ENCODE peak calls at places on chromosome 6, in six cellular contexts. S, T, H, X, F and O are unnamed samples.

GRCh38 chr6:90681863-90682262 is 95.0 kb upstream of the MAP3K7 start:
- DNase-seq in S (no peak), T (no peak), H (no peak), X (no peak), F (no peak), O (no peak)

GRCh38 chr6:33744895-33745546 is 1.7 kb downstream of the IP6K3 start:
- DNase-seq in S (no peak), T (no peak), H (no peak), X (no peak), F (no peak), O (no peak)

GRCh38 chr6:94813806-94814205 is 763.5 kb upstream of the MANEA start:
- DNase-seq in S (no peak), T (no peak), H (no peak), X (no peak), F (no peak), O (no peak)

GRCh38 chr6:87858440-87858839 is 156.4 kb upstream of the AKIRIN2 start:
- DNase-seq in S (no peak), T (no peak), H (no peak), X (no peak), F (no peak), O (no peak)

GRCh38 chr6:32170294-32170693 is 5.6 kb downstream of the AGPAT1 start:
- DNase-seq in S (no peak), T (no peak), H (no peak), X (no peak), F (no peak), O (no peak)

GRCh38 chr6:155187994-155188706 is 75.7 kb upstream of the CLDN20 start:
- DNase-seq in S (no peak), T (no peak), H (no peak), X (no peak), F (no peak), O (no peak)

GRCh38 chr6:41638801-41639555 is 710 bp downstream of the MDFI start:
- DNase-seq in S (no peak), T (peak), H (no peak), X (peak), F (peak), O (no peak)

GRCh38 chr6:167739721-167740475 is 86.8 kb upstream of the AFDN start:
- DNase-seq in S (no peak), T (no peak), H (no peak), X (no peak), F (no peak), O (no peak)

GRCh38 chr6:140051521-140052455 is 677.3 kb upstream of the CITED2 start:
- DNase-seq in S (peak), T (no peak), H (no peak), X (peak), F (no peak), O (no peak)
- TF ChIP-seq CTCF in S (no peak), T (no peak), H (no peak), X (no peak), F (no peak), O (no peak)

GRCh38 chr6:37382954-37383353 is 29.2 kb downstream of the RNF8 start:
- DNase-seq in S (no peak), T (no peak), H (no peak), X (no peak), F (no peak), O (no peak)

GRCh38 chr6:37376078-37376743 is 22.4 kb downstream of the RNF8 start:
- DNase-seq in S (no peak), T (no peak), H (no peak), X (no peak), F (no peak), O (no peak)

DNA sequence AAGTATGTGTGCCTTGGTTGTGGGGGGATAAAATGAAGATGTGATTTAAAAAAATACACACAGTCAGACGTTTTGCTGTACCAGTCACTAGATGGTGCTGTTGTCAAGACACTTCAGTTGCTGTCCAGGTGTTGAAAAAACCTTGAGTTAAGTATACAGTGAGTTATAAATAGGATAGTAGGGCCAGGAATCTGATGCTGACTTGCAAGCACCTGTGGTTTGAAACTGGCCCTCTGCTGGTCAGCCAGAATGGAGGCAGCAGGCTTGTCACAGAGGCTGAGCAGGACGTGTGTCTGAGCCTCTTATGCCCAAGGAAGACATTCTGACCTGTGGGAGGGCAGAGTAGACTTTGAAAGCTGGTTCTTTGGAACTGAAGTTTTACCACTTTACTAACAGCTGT is 27.8 kb downstream of the RNF8 start:
- DNase-seq in S (peak), T (no peak), H (no peak), X (peak), F (peak), O (peak)
- TF ChIP-seq CTCF in S (peak), T (peak), H (peak), X (peak), F (peak), O (peak)

GRCh38 chr6:137921823-137922222 is 54.8 kb downstream of the TNFAIP3 start:
- DNase-seq in S (no peak), T (no peak), H (no peak), X (no peak), F (no peak), O (no peak)
- TF ChIP-seq CTCF in S (no peak), T (no peak), H (no peak), X (no peak), F (no peak), O (no peak)

GRCh38 chr6:152185158-152185574 is 377.7 kb downstream of the ESR1 start:
- DNase-seq in S (no peak), T (no peak), H (no peak), X (no peak), F (no peak), O (peak)

GRCh38 chr6:152180601-152181000 is 373.1 kb downstream of the ESR1 start:
- DNase-seq in S (no peak), T (no peak), H (no peak), X (no peak), F (no peak), O (no peak)

GRCh38 chr6:152186840-152187239 is 379.4 kb downstream of the ESR1 start:
- DNase-seq in S (no peak), T (no peak), H (no peak), X (no peak), F (no peak), O (no peak)

GRCh38 chr6:152188011-152188410 is 380.5 kb downstream of the ESR1 start:
- DNase-seq in S (no peak), T (no peak), H (no peak), X (no peak), F (no peak), O (no peak)

GRCh38 chr6:152184573-152185157 is 377.2 kb downstream of the ESR1 start:
- DNase-seq in S (no peak), T (no peak), H (no peak), X (no peak), F (no peak), O (no peak)
- TF ChIP-seq CTCF in S (no peak), T (no peak), H (no peak), X (no peak), F (no peak), O (no peak)